ENCODE peak calls at places on chromosome 12, in four cellular contexts. R is CD8-positive, alpha-beta memory T cell; V is posterior cingulate gyrus; I is activated T-helper 1 cell treated with Interleukin-2 at 50 U/mL for 16 hours. P is an unnamed sample.

GRCh38 chr12:75878382-75878720 is 153.2 kb downstream of the PHLDA1 start:
- DNase-seq in V (no peak), I (no peak), R (no peak), P (no peak)

GRCh38 chr12:18955594-18955993 is 173.9 kb upstream of the PLEKHA5 start:
- DNase-seq in R (no peak), I (no peak), V (no peak), P (no peak)

GRCh38 chr12:52223411-52224039 is 9.5 kb upstream of the KRT7 start:
- DNase-seq in I (no peak), R (no peak), V (no peak), P (no peak)

GRCh38 chr12:96902076-96902475 is 5.0 kb upstream of the NEDD1 start:
- DNase-seq in V (no peak), I (no peak), R (no peak), P (no peak)

GRCh38 chr12:122081697-122082221 is 3.2 kb downstream of the MLXIP start:
- DNase-seq in I (peak; percentile 23), V (peak; percentile 75), R (peak; percentile 75), P (peak; percentile 18)

GRCh38 chr12:3117144-3117581 is 40.0 kb downstream of the TSPAN9 start:
- DNase-seq in R (no peak), I (no peak), V (no peak), P (no peak)

GRCh38 chr12:14403711-14404164 is 38.3 kb downstream of the ATF7IP start:
- DNase-seq in I (no peak), V (peak; percentile 27), R (peak; percentile 69), P (peak; percentile 51)

GRCh38 chr12:58450868-58451482 is 469.3 kb downstream of the LRIG3 start:
- DNase-seq in I (no peak), V (no peak), R (no peak), P (no peak)

GRCh38 chr12:31749024-31749704 is 20.3 kb upstream of the AMN1 start:
- DNase-seq in I (peak; percentile 39), V (no peak), R (peak; percentile 71), P (no peak)

GRCh38 chr12:22728989-22729388 is 104.0 kb downstream of the ETNK1 start:
- DNase-seq in R (no peak), V (no peak), I (no peak), P (no peak)

GRCh38 chr12:53700567-53700966 is 24.7 kb upstream of the ATP5MC2 start:
- DNase-seq in I (no peak), V (peak; percentile 88), R (no peak), P (peak; percentile 40)

GRCh38 chr12:110109037-110109836 is 14.9 kb upstream of the IFT81 start:
- DNase-seq in I (no peak), V (no peak), R (no peak), P (no peak)

GRCh38 chr12:122226366-122227222 is 742 bp upstream of the DIABLO start:
- DNase-seq in R (peak; percentile 55), I (no peak), V (no peak), P (no peak)

GRCh38 chr12:45898094-45898493 is 92.3 kb downstream of the SCAF11 start:
- DNase-seq in V (no peak), R (no peak), I (no peak), P (no peak)

GRCh38 chr12:67592228-67593011 is 56.1 kb upstream of the DYRK2 start:
- DNase-seq in V (no peak), I (no peak), R (no peak), P (no peak)

GRCh38 chr12:114916124-114916523 is 232.1 kb upstream of the TBX3 start:
- DNase-seq in R (no peak), I (no peak), V (no peak), P (no peak)

GRCh38 chr12:93751864-93752610 is 74.9 kb downstream of the CRADD start:
- DNase-seq in R (no peak), V (no peak), I (no peak), P (no peak)

GRCh38 chr12:116426391-116427136 is 132.6 kb upstream of the MAP1LC3B2 start:
- DNase-seq in V (no peak), R (no peak), I (no peak), P (no peak)

P was measured in hippocampal formation.